ENCODE peak calls at places on chromosomes 12 and 14, in eight cellular contexts. One of them, this sample, is unnamed.
A peak's percentile ranks its signal among the peaks of the same experiment; 100 is the strongest.

GRCh38 chr14:35993512-35993960 is 167.4 kb downstream of the BRMS1L start:
- DNase-seq in foreskin fibroblast: no peak
- DNase-seq in prostate gland: no peak
- DNase-seq in OCI-LY7: no peak
- DNase-seq in retinal pigment epithelial cell: no peak
- DNase-seq in neural progenitor cell: no peak
- DNase-seq in fibroblast of the aortic adventitia: no peak
- DNase-seq in tibial nerve: no peak
- DNase-seq in this sample: no peak

GRCh38 chr12:52434096-52434733 is at the start of gene KRT75:
- DNase-seq in neural progenitor cell: no peak
- DNase-seq in prostate gland: no peak
- DNase-seq in retinal pigment epithelial cell: no peak
- DNase-seq in foreskin fibroblast: peak; percentile 8
- DNase-seq in fibroblast of the aortic adventitia: no peak
- DNase-seq in tibial nerve: no peak
- DNase-seq in OCI-LY7: no peak
- DNase-seq in this sample: no peak

GRCh38 chr12:119082496-119082895 is 96.2 kb upstream of the HSPB8 start:
- DNase-seq in retinal pigment epithelial cell: no peak
- DNase-seq in OCI-LY7: no peak
- DNase-seq in foreskin fibroblast: no peak
- DNase-seq in tibial nerve: no peak
- DNase-seq in fibroblast of the aortic adventitia: no peak
- DNase-seq in prostate gland: no peak
- DNase-seq in neural progenitor cell: peak; percentile 18
- DNase-seq in this sample: no peak

GRCh38 chr14:55913324-55914035 is 204.7 kb upstream of the PELI2 start:
- DNase-seq in foreskin fibroblast: peak; percentile 68
- DNase-seq in retinal pigment epithelial cell: peak; percentile 78
- DNase-seq in tibial nerve: peak; percentile 49
- DNase-seq in OCI-LY7: no peak
- DNase-seq in prostate gland: no peak
- DNase-seq in neural progenitor cell: peak; percentile 22
- DNase-seq in fibroblast of the aortic adventitia: peak; percentile 41
- DNase-seq in this sample: no peak

GRCh38 chr12:17478908-17479673 is 610.9 kb downstream of the RERGL start:
- DNase-seq in retinal pigment epithelial cell: no peak
- DNase-seq in foreskin fibroblast: no peak
- DNase-seq in neural progenitor cell: no peak
- DNase-seq in OCI-LY7: no peak
- DNase-seq in tibial nerve: no peak
- DNase-seq in prostate gland: no peak
- DNase-seq in fibroblast of the aortic adventitia: no peak
- DNase-seq in this sample: no peak

GRCh38 chr12:123995023-123995422 is 22.0 kb downstream of the ZNF664 start:
- DNase-seq in foreskin fibroblast: peak; percentile 65
- DNase-seq in OCI-LY7: peak; percentile 16
- DNase-seq in tibial nerve: no peak
- DNase-seq in fibroblast of the aortic adventitia: peak; percentile 79
- DNase-seq in retinal pigment epithelial cell: peak; percentile 81
- DNase-seq in prostate gland: no peak
- DNase-seq in neural progenitor cell: no peak
- DNase-seq in this sample: no peak

GRCh38 chr12:93902736-93903562 is 225.8 kb downstream of the CRADD start:
- DNase-seq in fibroblast of the aortic adventitia: no peak
- DNase-seq in prostate gland: no peak
- DNase-seq in OCI-LY7: no peak
- DNase-seq in retinal pigment epithelial cell: no peak
- DNase-seq in foreskin fibroblast: no peak
- DNase-seq in tibial nerve: no peak
- DNase-seq in neural progenitor cell: no peak
- DNase-seq in this sample: no peak

GRCh38 chr14:34021096-34021495 is 70.2 kb upstream of the EGLN3 start:
- DNase-seq in retinal pigment epithelial cell: no peak
- DNase-seq in neural progenitor cell: no peak
- DNase-seq in fibroblast of the aortic adventitia: no peak
- DNase-seq in tibial nerve: no peak
- DNase-seq in OCI-LY7: no peak
- DNase-seq in foreskin fibroblast: no peak
- DNase-seq in prostate gland: no peak
- DNase-seq in this sample: no peak

GRCh38 chr14:94143239-94143638 is 13.8 kb upstream of the IFI27L2 start:
- DNase-seq in fibroblast of the aortic adventitia: no peak
- DNase-seq in tibial nerve: no peak
- DNase-seq in prostate gland: no peak
- DNase-seq in OCI-LY7: peak; percentile 41
- DNase-seq in neural progenitor cell: peak; percentile 61
- DNase-seq in foreskin fibroblast: peak; percentile 29
- DNase-seq in retinal pigment epithelial cell: no peak
- DNase-seq in this sample: peak; percentile 54

GRCh38 chr12:2277492-2278153 is 224.8 kb downstream of the CACNA1C start:
- DNase-seq in OCI-LY7: no peak
- DNase-seq in fibroblast of the aortic adventitia: no peak
- DNase-seq in prostate gland: no peak
- DNase-seq in retinal pigment epithelial cell: no peak
- DNase-seq in tibial nerve: no peak
- DNase-seq in foreskin fibroblast: no peak
- DNase-seq in neural progenitor cell: no peak
- DNase-seq in this sample: no peak

GRCh38 chr14:38839743-38840375 is 263.2 kb downstream of the SEC23A start:
- DNase-seq in tibial nerve: no peak
- DNase-seq in foreskin fibroblast: peak; percentile 26
- DNase-seq in fibroblast of the aortic adventitia: no peak
- DNase-seq in prostate gland: no peak
- DNase-seq in neural progenitor cell: no peak
- DNase-seq in retinal pigment epithelial cell: no peak
- DNase-seq in OCI-LY7: no peak
- DNase-seq in this sample: no peak

GRCh38 chr12:119229837-119230236 is 51.1 kb downstream of the HSPB8 start:
- DNase-seq in OCI-LY7: peak; percentile 51
- DNase-seq in neural progenitor cell: peak; percentile 84
- DNase-seq in retinal pigment epithelial cell: no peak
- DNase-seq in foreskin fibroblast: no peak
- DNase-seq in tibial nerve: no peak
- DNase-seq in fibroblast of the aortic adventitia: peak; percentile 53
- DNase-seq in prostate gland: no peak
- DNase-seq in this sample: peak; percentile 67

GRCh38 chr14:55066223-55066622 is 14.8 kb downstream of the MAPK1IP1L start:
- DNase-seq in prostate gland: no peak
- DNase-seq in foreskin fibroblast: no peak
- DNase-seq in neural progenitor cell: no peak
- DNase-seq in fibroblast of the aortic adventitia: no peak
- DNase-seq in retinal pigment epithelial cell: no peak
- DNase-seq in OCI-LY7: no peak
- DNase-seq in tibial nerve: no peak
- DNase-seq in this sample: no peak

GRCh38 chr14:67683821-67684220 is 9.4 kb upstream of the VTI1B start:
- DNase-seq in prostate gland: no peak
- DNase-seq in fibroblast of the aortic adventitia: no peak
- DNase-seq in tibial nerve: no peak
- DNase-seq in OCI-LY7: no peak
- DNase-seq in retinal pigment epithelial cell: no peak
- DNase-seq in neural progenitor cell: no peak
- DNase-seq in foreskin fibroblast: no peak
- DNase-seq in this sample: no peak

GRCh38 chr12:97385121-97385520 is 77.5 kb upstream of the RMST start:
- DNase-seq in prostate gland: no peak
- DNase-seq in OCI-LY7: no peak
- DNase-seq in retinal pigment epithelial cell: no peak
- DNase-seq in fibroblast of the aortic adventitia: no peak
- DNase-seq in tibial nerve: no peak
- DNase-seq in foreskin fibroblast: no peak
- DNase-seq in neural progenitor cell: no peak
- DNase-seq in this sample: no peak

GRCh38 chr14:32694795-32695449 is 243.8 kb upstream of the NPAS3 start:
- DNase-seq in prostate gland: no peak
- DNase-seq in fibroblast of the aortic adventitia: no peak
- DNase-seq in retinal pigment epithelial cell: no peak
- DNase-seq in neural progenitor cell: no peak
- DNase-seq in tibial nerve: no peak
- DNase-seq in foreskin fibroblast: no peak
- DNase-seq in OCI-LY7: no peak
- DNase-seq in this sample: no peak

GRCh38 chr14:91292476-91292875 is 48.0 kb upstream of the GPR68 start:
- DNase-seq in tibial nerve: no peak
- DNase-seq in prostate gland: no peak
- DNase-seq in fibroblast of the aortic adventitia: no peak
- DNase-seq in neural progenitor cell: no peak
- DNase-seq in foreskin fibroblast: no peak
- DNase-seq in OCI-LY7: no peak
- DNase-seq in retinal pigment epithelial cell: no peak
- DNase-seq in this sample: no peak

GRCh38 chr12:77064891-77065360 is 443 bp downstream of the E2F7 start:
- DNase-seq in OCI-LY7: peak; percentile 42
- DNase-seq in tibial nerve: no peak
- DNase-seq in fibroblast of the aortic adventitia: no peak
- DNase-seq in foreskin fibroblast: no peak
- DNase-seq in prostate gland: no peak
- DNase-seq in neural progenitor cell: peak; percentile 70
- DNase-seq in retinal pigment epithelial cell: no peak
- DNase-seq in this sample: no peak

GRCh38 chr14:24995016-24995415 is 54.9 kb downstream of the STXBP6 start:
- DNase-seq in prostate gland: no peak
- DNase-seq in tibial nerve: no peak
- DNase-seq in fibroblast of the aortic adventitia: no peak
- DNase-seq in neural progenitor cell: no peak
- DNase-seq in foreskin fibroblast: no peak
- DNase-seq in retinal pigment epithelial cell: no peak
- DNase-seq in OCI-LY7: no peak
- DNase-seq in this sample: no peak
- H3K4me3 ChIP-seq in prostate gland: no peak overlapping the region
- H3K4me3 ChIP-seq in tibial nerve: no peak overlapping the region
- H3K4me3 ChIP-seq in fibroblast of the aortic adventitia: no peak overlapping the region
- H3K4me3 ChIP-seq in neural progenitor cell: no peak overlapping the region
- H3K4me3 ChIP-seq in foreskin fibroblast: no peak overlapping the region
- H3K4me3 ChIP-seq in retinal pigment epithelial cell: no peak overlapping the region
- H3K4me3 ChIP-seq in OCI-LY7: no peak overlapping the region
- H3K4me3 ChIP-seq in this sample: no peak overlapping the region

GRCh38 chr12:42483534-42483857 is 106.0 kb downstream of the PRICKLE1 start:
- DNase-seq in OCI-LY7: no peak
- DNase-seq in neural progenitor cell: no peak
- DNase-seq in tibial nerve: no peak
- DNase-seq in fibroblast of the aortic adventitia: no peak
- DNase-seq in prostate gland: peak; percentile 11
- DNase-seq in foreskin fibroblast: peak; percentile 70
- DNase-seq in retinal pigment epithelial cell: no peak
- DNase-seq in this sample: peak; percentile 73

GRCh38 chr12:42482820-42483533 is 106.6 kb downstream of the PRICKLE1 start:
- DNase-seq in OCI-LY7: peak; percentile 73
- DNase-seq in tibial nerve: peak; percentile 47
- DNase-seq in neural progenitor cell: peak; percentile 94
- DNase-seq in prostate gland: peak; percentile 38
- DNase-seq in foreskin fibroblast: peak; percentile 91
- DNase-seq in retinal pigment epithelial cell: no peak
- DNase-seq in fibroblast of the aortic adventitia: peak; percentile 64
- DNase-seq in this sample: peak; percentile 95

GRCh38 chr12:42485823-42486222 is 103.7 kb downstream of the PRICKLE1 start:
- DNase-seq in OCI-LY7: no peak
- DNase-seq in prostate gland: no peak
- DNase-seq in neural progenitor cell: no peak
- DNase-seq in foreskin fibroblast: no peak
- DNase-seq in tibial nerve: no peak
- DNase-seq in fibroblast of the aortic adventitia: no peak
- DNase-seq in retinal pigment epithelial cell: no peak
- DNase-seq in this sample: peak; percentile 69

GRCh38 chr12:42486407-42486806 is 103.1 kb downstream of the PRICKLE1 start:
- DNase-seq in prostate gland: no peak
- DNase-seq in tibial nerve: no peak
- DNase-seq in retinal pigment epithelial cell: no peak
- DNase-seq in fibroblast of the aortic adventitia: no peak
- DNase-seq in foreskin fibroblast: no peak
- DNase-seq in OCI-LY7: no peak
- DNase-seq in neural progenitor cell: peak; percentile 35
- DNase-seq in this sample: no peak

GRCh38 chr12:42484996-42485395 is 104.5 kb downstream of the PRICKLE1 start:
- DNase-seq in neural progenitor cell: no peak
- DNase-seq in tibial nerve: no peak
- DNase-seq in fibroblast of the aortic adventitia: peak; percentile 25
- DNase-seq in retinal pigment epithelial cell: no peak
- DNase-seq in OCI-LY7: no peak
- DNase-seq in foreskin fibroblast: peak; percentile 23
- DNase-seq in prostate gland: no peak
- DNase-seq in this sample: no peak
- H3K4me3 ChIP-seq in neural progenitor cell: peak overlapping the region; percentile 82
- H3K4me3 ChIP-seq in tibial nerve: peak overlapping the region; percentile 95
- H3K4me3 ChIP-seq in fibroblast of the aortic adventitia: no peak overlapping the region
- H3K4me3 ChIP-seq in retinal pigment epithelial cell: no peak overlapping the region
- H3K4me3 ChIP-seq in OCI-LY7: no peak overlapping the region
- H3K4me3 ChIP-seq in foreskin fibroblast: no peak overlapping the region
- H3K4me3 ChIP-seq in prostate gland: no peak overlapping the region
- H3K4me3 ChIP-seq in this sample: no peak overlapping the region

GRCh38 chr12:4027412-4027811 is 154.2 kb upstream of the PARP11 start:
- DNase-seq in OCI-LY7: no peak
- DNase-seq in fibroblast of the aortic adventitia: no peak
- DNase-seq in tibial nerve: no peak
- DNase-seq in neural progenitor cell: no peak
- DNase-seq in retinal pigment epithelial cell: no peak
- DNase-seq in foreskin fibroblast: no peak
- DNase-seq in prostate gland: no peak
- DNase-seq in this sample: no peak
- H3K4me3 ChIP-seq in OCI-LY7: no peak overlapping the region
- H3K4me3 ChIP-seq in fibroblast of the aortic adventitia: no peak overlapping the region
- H3K4me3 ChIP-seq in tibial nerve: no peak overlapping the region
- H3K4me3 ChIP-seq in neural progenitor cell: no peak overlapping the region
- H3K4me3 ChIP-seq in retinal pigment epithelial cell: no peak overlapping the region
- H3K4me3 ChIP-seq in foreskin fibroblast: no peak overlapping the region
- H3K4me3 ChIP-seq in prostate gland: no peak overlapping the region
- H3K4me3 ChIP-seq in this sample: no peak overlapping the region

GRCh38 chr12:27771470-27772327 is 8.3 kb upstream of the KLHL42 start:
- DNase-seq in tibial nerve: no peak
- DNase-seq in prostate gland: no peak
- DNase-seq in OCI-LY7: no peak
- DNase-seq in foreskin fibroblast: no peak
- DNase-seq in neural progenitor cell: no peak
- DNase-seq in retinal pigment epithelial cell: no peak
- DNase-seq in fibroblast of the aortic adventitia: no peak
- DNase-seq in this sample: no peak

GRCh38 chr12:27766587-27766986 is 13.4 kb upstream of the KLHL42 start:
- DNase-seq in fibroblast of the aortic adventitia: no peak
- DNase-seq in retinal pigment epithelial cell: no peak
- DNase-seq in tibial nerve: no peak
- DNase-seq in prostate gland: no peak
- DNase-seq in neural progenitor cell: no peak
- DNase-seq in OCI-LY7: no peak
- DNase-seq in foreskin fibroblast: peak; percentile 37
- DNase-seq in this sample: no peak

GRCh38 chr12:27772328-27773049 is 7.5 kb upstream of the KLHL42 start:
- DNase-seq in foreskin fibroblast: no peak
- DNase-seq in prostate gland: no peak
- DNase-seq in retinal pigment epithelial cell: no peak
- DNase-seq in OCI-LY7: no peak
- DNase-seq in fibroblast of the aortic adventitia: no peak
- DNase-seq in tibial nerve: no peak
- DNase-seq in neural progenitor cell: no peak
- DNase-seq in this sample: no peak

GRCh38 chr12:27769142-27769672 is 10.8 kb upstream of the KLHL42 start:
- DNase-seq in prostate gland: no peak
- DNase-seq in neural progenitor cell: no peak
- DNase-seq in fibroblast of the aortic adventitia: no peak
- DNase-seq in OCI-LY7: no peak
- DNase-seq in foreskin fibroblast: no peak
- DNase-seq in retinal pigment epithelial cell: no peak
- DNase-seq in tibial nerve: no peak
- DNase-seq in this sample: no peak
- H3K4me3 ChIP-seq in prostate gland: no peak overlapping the region
- H3K4me3 ChIP-seq in neural progenitor cell: no peak overlapping the region
- H3K4me3 ChIP-seq in fibroblast of the aortic adventitia: no peak overlapping the region
- H3K4me3 ChIP-seq in OCI-LY7: no peak overlapping the region
- H3K4me3 ChIP-seq in foreskin fibroblast: no peak overlapping the region
- H3K4me3 ChIP-seq in retinal pigment epithelial cell: no peak overlapping the region
- H3K4me3 ChIP-seq in tibial nerve: no peak overlapping the region
- H3K4me3 ChIP-seq in this sample: no peak overlapping the region

This sample was measured in H7.